ENCODE peak calls at places on chromosomes 13 and 19, in eight cellular contexts. H is A673; J is pons; G is NCI-H1048; L is anterior cingulate cortex; C is esophagus squamous epithelium; E is stimulated activated CD8-positive, alpha-beta memory T cell treated with anti-CD3 and anti-CD28 coated beads, Interleukin-2, amount 100 ng/mL, for 48 hours; F is activated T-cell treated with anti-CD3 and anti-CD28 coated beads, Interleukin-2, amount 50 U/mL, for 72 hours. M is an unnamed sample.

GRCh38 chr13:81872581-81872980 is 1531.7 kb upstream of the SPRY2 start:
- DNase-seq in H (peak), J (peak), G (peak), L (no peak), C (no peak), E (no peak), F (no peak), M (no peak)

GRCh38 chr19:55339225-55340143 is at the start of gene KMT5C:
- DNase-seq in H (peak), J (peak), G (peak), L (peak), C (peak), E (peak), F (peak), M (peak)

GRCh38 chr19:55116232-55117062 is 990 bp downstream of the PPP1R12C start:
- DNase-seq in H (peak), J (peak), G (no peak), L (peak), C (no peak), E (peak), F (peak), M (peak)

GRCh38 chr13:20505405-20506366 is 20.0 kb downstream of the CRYL1 start:
- DNase-seq in H (no peak), J (peak), G (no peak), L (no peak), C (no peak), E (no peak), F (no peak), M (no peak)

GRCh38 chr19:36392916-36393673 is 14.1 kb upstream of the ZFP14 start:
- DNase-seq in H (no peak), J (no peak), G (no peak), L (no peak), C (no peak), E (no peak), F (no peak), M (no peak)

GRCh38 chr13:75312884-75313520 is 169.0 kb downstream of the TBC1D4 start:
- DNase-seq in H (no peak), J (no peak), G (no peak), L (no peak), C (no peak), E (peak), F (peak), M (no peak)

GRCh38 chr13:95636853-95637252 is 7.7 kb downstream of the DZIP1 start:
- DNase-seq in H (no peak), J (no peak), G (no peak), L (no peak), C (no peak), E (no peak), F (no peak), M (no peak)

GRCh38 chr13:31846984-31847752 is 107.8 kb downstream of the RXFP2 start:
- DNase-seq in H (no peak), J (no peak), G (no peak), L (no peak), C (no peak), E (no peak), F (no peak), M (no peak)

GRCh38 chr19:48400018-48400742 is 6.7 kb downstream of the GRIN2D start:
- DNase-seq in H (peak), J (no peak), G (no peak), L (no peak), C (no peak), E (no peak), F (peak), M (no peak)

GRCh38 chr19:2902590-2903218 is 2.0 kb downstream of the ZNF57 start:
- DNase-seq in H (no peak), J (no peak), G (no peak), L (no peak), C (no peak), E (no peak), F (no peak), M (no peak)